ENCODE peak calls at places on chromosomes 4 and X, in seven cellular contexts. V, M, F, D, I, N and E are unnamed samples.

GRCh38 chr4:38677466-38677865 is 13.5 kb downstream of the KLF3 start:
- DNase-seq in F (no peak), I (no peak), V (no peak), M (no peak), N (no peak), D (no peak), E (no peak)

GRCh38 chrX:101485212-101486064 is at the start of gene ARMCX4:
- DNase-seq in F (peak; percentile 38), I (peak; percentile 53), V (no peak), N (peak; percentile 45), D (peak; percentile 29), M (peak; percentile 55), E (peak; percentile 34)

GRCh38 chr4:128286474-128287158 is 997 bp downstream of the PGRMC2 start:
- DNase-seq in I (no peak), N (peak; percentile 80), M (peak; percentile 71), V (no peak), D (peak; percentile 69), F (no peak), E (no peak)

GRCh38 chr4:163484906-163485305 is 9.6 kb upstream of the TMA16 start:
- DNase-seq in F (peak; percentile 40), I (no peak), D (peak; percentile 55), N (peak; percentile 40), V (no peak), M (peak; percentile 49), E (no peak)

GRCh38 chr4:83522239-83522638 is 13.7 kb upstream of the GPAT3 start:
- DNase-seq in D (no peak), M (no peak), V (no peak), I (no peak), F (no peak), N (no peak), E (no peak)

GRCh38 chrX:155094468-155095061 is 23.3 kb downstream of the BRCC3 start:
- DNase-seq in I (no peak), D (peak; percentile 48), N (peak; percentile 16), M (peak; percentile 23), F (no peak), V (no peak), E (no peak)

GRCh38 chr4:162985131-162985530 is 181.6 kb downstream of the NAF1 start:
- DNase-seq in F (no peak), I (no peak), D (no peak), N (no peak), V (no peak), M (no peak), E (no peak)

GRCh38 chr4:152245706-152246105 is 290.2 kb downstream of the FBXW7 start:
- DNase-seq in M (no peak), D (no peak), F (no peak), N (peak; percentile 25), I (no peak), V (no peak), E (no peak)

GRCh38 chr4:63901311-63901710 is 507.9 kb downstream of the TECRL start:
- DNase-seq in D (no peak), I (no peak), M (no peak), N (no peak), F (no peak), V (no peak), E (no peak)

GRCh38 chrX:39674771-39675553 is 422.8 kb downstream of the BCOR start:
- DNase-seq in N (no peak), V (no peak), I (no peak), M (no peak), D (no peak), F (no peak), E (no peak)

GRCh38 chr4:165325732-165326512 is 1.5 kb upstream of the MSMO1 start:
- DNase-seq in F (no peak), V (no peak), D (peak; percentile 90), I (peak; percentile 65), N (peak; percentile 80), M (peak; percentile 84), E (no peak)

GRCh38 chr4:1211951-1212545 is 36.9 kb downstream of the CTBP1 start:
- DNase-seq in F (no peak), M (no peak), V (no peak), N (no peak), D (no peak), I (no peak), E (no peak)

GRCh38 chr4:183182873-183183725 is 84.0 kb downstream of the WWC2 start:
- DNase-seq in M (peak; percentile 83), N (peak; percentile 83), D (peak; percentile 86), F (no peak), I (peak; percentile 62), V (no peak), E (no peak)

GRCh38 chr4:119672086-119672485 is 43.5 kb upstream of the PDE5A start:
- DNase-seq in M (no peak), I (no peak), V (no peak), F (no peak), N (no peak), D (no peak), E (no peak)

GRCh38 chr4:146329042-146329716 is 114.8 kb downstream of the REELD1 start:
- DNase-seq in D (peak; percentile 71), F (no peak), M (peak; percentile 83), V (no peak), N (peak; percentile 74), I (no peak), E (no peak)

GRCh38 chr4:76420901-76421581 is at the start of gene CCDC158:
- DNase-seq in N (no peak), F (no peak), V (peak; percentile 16), D (peak; percentile 19), I (no peak), M (no peak), E (no peak)

GRCh38 chr4:76420311-76420710 is 630 bp downstream of the CCDC158 start:
- DNase-seq in D (no peak), I (no peak), M (no peak), F (no peak), V (no peak), N (no peak), E (no peak)

GRCh38 chr4:76430519-76431388 is 4.3 kb upstream of the SHROOM3 start:
- DNase-seq in N (peak; percentile 61), I (no peak), V (no peak), F (no peak), M (peak; percentile 67), D (peak; percentile 60), E (no peak)

GRCh38 chr4:76429636-76430035 is 5.4 kb upstream of the SHROOM3 start:
- DNase-seq in M (no peak), D (no peak), F (no peak), V (no peak), N (no peak), I (no peak), E (no peak)

GRCh38 chr4:76426272-76426671 is 5.3 kb upstream of the CCDC158 start:
- DNase-seq in M (no peak), V (no peak), D (no peak), I (no peak), F (no peak), N (no peak), E (no peak)
- TF ChIP-seq CTCF in M (peak; percentile 23), V (no peak), D (peak; percentile 31), I (no peak), F (peak; percentile 28), N (no peak), E (peak; percentile 33)

GRCh38 chr4:78748361-78748760 is 27.8 kb upstream of the BMP2K start:
- DNase-seq in D (no peak), V (no peak), F (no peak), I (no peak), M (no peak), N (peak; percentile 60), E (no peak)

GRCh38 chr4:78749258-78749971 is 26.7 kb upstream of the BMP2K start:
- DNase-seq in D (no peak), I (no peak), V (no peak), M (peak; percentile 5), F (no peak), N (no peak), E (no peak)

GRCh38 chr4:78753091-78753490 is 23.1 kb upstream of the BMP2K start:
- DNase-seq in F (no peak), D (no peak), V (no peak), I (no peak), M (no peak), N (no peak), E (no peak)

GRCh38 chr4:78747328-78747946 is 28.7 kb upstream of the BMP2K start:
- DNase-seq in I (no peak), D (no peak), M (no peak), F (no peak), N (peak; percentile 98), V (no peak), E (no peak)

DNA sequence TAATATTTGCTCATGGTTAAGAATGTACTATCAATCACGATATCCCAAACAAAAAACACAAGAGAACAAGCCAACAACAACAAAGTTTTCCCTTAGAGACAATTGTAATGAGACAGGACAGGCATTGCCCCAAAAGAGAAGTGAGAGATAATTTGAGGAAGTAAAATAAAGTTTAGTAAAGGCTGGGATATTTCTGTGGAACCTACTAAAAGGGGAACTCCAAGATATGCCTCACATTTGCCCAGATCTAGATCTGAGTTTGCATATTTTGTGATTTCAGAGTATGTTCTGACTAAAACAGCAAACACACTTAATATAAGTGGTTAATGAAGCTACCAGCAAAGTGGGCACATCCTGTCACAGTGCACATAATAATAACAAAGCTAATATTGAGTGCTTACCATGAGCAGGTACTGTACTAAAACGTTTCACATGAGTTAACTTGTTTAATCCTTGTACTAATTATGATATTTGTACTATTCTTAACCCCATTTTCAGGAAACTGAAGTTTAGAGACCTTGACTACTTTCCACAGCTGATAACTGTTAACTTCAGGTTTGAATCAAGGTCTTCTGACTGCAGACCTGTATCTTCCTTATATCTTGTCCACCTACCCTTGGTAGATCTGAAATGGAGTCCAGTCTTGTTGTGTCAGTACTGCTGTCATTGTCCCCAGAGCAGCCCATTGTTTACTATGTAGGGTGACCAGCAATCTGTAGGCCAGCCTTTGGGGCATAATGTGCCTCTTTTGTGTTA is 26.0 kb upstream of the BMP2K start:
- DNase-seq in V (no peak), I (no peak), M (no peak), F (no peak), N (peak; percentile 67), D (no peak), E (no peak)
- TF ChIP-seq CTCF in V (no peak), I (no peak), M (no peak), F (no peak), N (no peak), D (no peak), E (no peak)

GRCh38 chr4:116180056-116180690 is 905.2 kb downstream of the TRAM1L1 start:
- DNase-seq in M (peak; percentile 15), I (no peak), V (no peak), F (no peak), D (peak; percentile 28), N (no peak), E (no peak)
- TF ChIP-seq CTCF in M (peak; percentile 51), I (no peak), V (no peak), F (peak; percentile 57), D (peak; percentile 47), N (peak; percentile 16), E (peak; percentile 71)

DNA sequence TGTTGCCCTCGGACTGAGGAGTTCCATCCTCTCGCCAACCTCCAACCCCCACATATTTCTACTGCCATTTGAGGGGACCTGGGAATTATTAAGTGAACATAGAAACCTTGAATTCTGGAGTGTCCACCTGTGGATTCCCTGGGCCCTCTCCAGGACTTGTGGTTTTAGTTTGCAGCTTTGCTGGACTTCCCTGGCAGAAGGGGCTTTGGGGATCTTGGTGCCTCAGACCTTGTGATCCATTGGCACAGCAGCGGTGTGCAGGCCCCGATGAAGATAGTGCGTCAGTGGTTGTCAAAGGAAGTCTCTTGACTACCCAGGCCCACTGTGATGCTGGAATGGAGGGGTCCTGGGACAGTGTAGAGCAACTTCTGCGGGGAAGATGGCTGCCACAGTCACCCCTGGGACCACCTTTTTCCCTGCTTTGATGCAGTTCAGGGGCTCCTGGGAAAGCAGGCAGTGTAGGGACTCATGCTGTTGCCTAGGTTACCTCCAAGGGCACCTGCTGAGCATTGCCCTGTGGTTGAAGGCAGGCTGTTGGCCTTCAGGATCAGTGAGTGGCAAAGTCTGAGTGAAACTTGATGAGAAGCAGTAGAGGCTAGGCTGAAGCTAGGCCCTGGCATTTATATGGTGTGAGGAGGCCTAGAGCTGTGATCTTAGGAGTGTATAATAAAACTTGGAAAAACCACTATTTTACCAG is 2.1 kb downstream of the SLC16A2 start:
- DNase-seq in D (no peak), N (no peak), F (no peak), M (no peak), I (no peak), V (no peak), E (no peak)
- TF ChIP-seq CTCF in D (no peak), N (no peak), F (no peak), M (no peak), I (no peak), V (no peak), E (no peak)